ENCODE peak calls at places on chromosome 5, in ten cellular contexts. G is LoVo, C is AG04450, R is KBM-7, L is chondrocyte, E is OCI-M1, K is AG08395, N is HFFc6, M is WTC11, X is EH. H is an unnamed sample.
A peak's percentile ranks its signal among the peaks of the same experiment; 100 is the strongest.

GRCh38 chr5:23027341-23027740 is 174.2 kb upstream of the CDH12 start:
- DNase-seq in G (no peak), C (no peak), R (no peak), L (no peak), E (no peak), K (no peak), N (no peak), M (no peak), X (no peak), H (no peak)

GRCh38 chr5:36787365-36787764 is 89.2 kb upstream of the NIPBL start:
- DNase-seq in G (no peak), C (no peak), R (peak; percentile 21), L (no peak), E (peak; percentile 50), K (no peak), N (no peak), M (no peak), X (no peak), H (no peak)

GRCh38 chr5:171344936-171345608 is 36.0 kb downstream of the TLX3 start:
- DNase-seq in G (no peak), C (no peak), R (no peak), L (no peak), E (no peak), K (no peak), N (no peak), M (no peak), X (no peak), H (no peak)

GRCh38 chr5:177302354-177303110 is 987 bp downstream of the RAB24 start:
- DNase-seq in G (no peak), C (no peak), R (no peak), L (no peak), E (peak; percentile 75), K (no peak), N (no peak), M (no peak), X (peak; percentile 36), H (no peak)

GRCh38 chr5:134905246-134905996 is 490 bp downstream of the PCBD2 start:
- DNase-seq in G (peak; percentile 64), C (peak; percentile 20), R (peak; percentile 94), L (no peak), E (peak; percentile 90), K (peak; percentile 51), N (peak; percentile 67), M (no peak), X (peak; percentile 72), H (peak; percentile 24)

GRCh38 chr5:16889203-16889971 is 46.7 kb downstream of the MYO10 start:
- DNase-seq in G (peak; percentile 73), C (peak; percentile 59), R (no peak), L (no peak), E (no peak), K (no peak), N (peak; percentile 47), M (no peak), X (peak; percentile 86), H (no peak)

GRCh38 chr5:170361600-170361999 is 27.6 kb downstream of the KCNMB1 start:
- DNase-seq in G (no peak), C (no peak), R (no peak), L (no peak), E (no peak), K (no peak), N (no peak), M (no peak), X (no peak), H (no peak)

GRCh38 chr5:36696059-36696673 is 89.8 kb downstream of the SLC1A3 start:
- DNase-seq in G (peak; percentile 76), C (peak; percentile 21), R (peak; percentile 62), L (no peak), E (peak; percentile 47), K (peak; percentile 53), N (peak; percentile 38), M (peak; percentile 79), X (peak; percentile 53), H (no peak)

GRCh38 chr5:160702856-160703453 is 149.1 kb downstream of the ATP10B start:
- DNase-seq in G (no peak), C (no peak), R (no peak), L (no peak), E (no peak), K (no peak), N (no peak), M (no peak), X (no peak), H (peak; percentile 83)

GRCh38 chr5:33657804-33658435 is 217.2 kb downstream of the TARS1 start:
- DNase-seq in G (no peak), C (no peak), R (no peak), L (no peak), E (no peak), K (no peak), N (no peak), M (peak; percentile 24), X (no peak), H (no peak)

GRCh38 chr5:158465379-158465972 is 606.5 kb upstream of the CLINT1 start:
- DNase-seq in G (no peak), C (no peak), R (no peak), L (no peak), E (no peak), K (no peak), N (no peak), M (no peak), X (no peak), H (no peak)

GRCh38 chr5:170404398-170404797 is 15.2 kb upstream of the KCNMB1 start:
- DNase-seq in G (no peak), C (no peak), R (peak; percentile 24), L (no peak), E (peak; percentile 9), K (no peak), N (no peak), M (no peak), X (no peak), H (peak; percentile 75)

GRCh38 chr5:79436224-79436623 is 77.7 kb downstream of the HOMER1 start:
- DNase-seq in G (no peak), C (peak; percentile 4), R (no peak), L (no peak), E (no peak), K (peak; percentile 60), N (peak; percentile 42), M (no peak), X (peak; percentile 80), H (no peak)

GRCh38 chr5:147223951-147224791 is 10.7 kb upstream of the STK32A start:
- DNase-seq in G (peak; percentile 18), C (no peak), R (peak; percentile 16), L (no peak), E (peak; percentile 32), K (peak; percentile 66), N (peak; percentile 52), M (peak; percentile 19), X (peak; percentile 57), H (no peak)

H was measured in SIG-M5.